ENCODE peak calls at places on chromosomes 1 and 21, in six cellular contexts. C is lower lobe of right lung; O is fibroblast of lung; Z is effector memory CD4-positive, alpha-beta T cell; D is colonic mucosa; U is heart right ventricle. N is an unnamed sample.

GRCh38 chr1:39896909-39897685 is 4.6 kb downstream of the MYCL start:
- DNase-seq in C (no peak), O (peak; percentile 42), Z (no peak), D (no peak), U (no peak), N (peak; percentile 22)

GRCh38 chr1:147514233-147514632 is 27.1 kb upstream of the BCL9 start:
- DNase-seq in C (no peak), O (no peak), Z (no peak), D (no peak), U (no peak), N (no peak)

GRCh38 chr1:44924835-44925464 is 61.4 kb downstream of the EIF2B3 start:
- DNase-seq in C (no peak), O (peak; percentile 94), Z (no peak), D (no peak), U (no peak), N (peak; percentile 44)

GRCh38 chr1:7220007-7220406 is 434.8 kb downstream of the CAMTA1 start:
- DNase-seq in C (no peak), O (peak; percentile 4), Z (no peak), D (no peak), U (no peak), N (no peak)

GRCh38 chr21:36661511-36662309 is 37.2 kb upstream of the SIM2 start:
- DNase-seq in C (no peak), O (peak; percentile 54), Z (no peak), D (peak; percentile 41), U (no peak), N (peak; percentile 57)

GRCh38 chr1:56437959-56438358 is 141.4 kb downstream of the PLPP3 start:
- DNase-seq in C (no peak), O (peak; percentile 24), Z (no peak), D (no peak), U (no peak), N (peak; percentile 55)

GRCh38 chr1:66275601-66276023 is 258.3 kb upstream of the SGIP1 start:
- DNase-seq in C (no peak), O (no peak), Z (no peak), D (no peak), U (no peak), N (no peak)

GRCh38 chr21:43322805-43323204 is 104.1 kb downstream of the SIK1 start:
- DNase-seq in C (no peak), O (no peak), Z (no peak), D (no peak), U (peak; percentile 12), N (no peak)

GRCh38 chr1:112477550-112477949 is 31.2 kb upstream of the WNT2B start:
- DNase-seq in C (no peak), O (no peak), Z (no peak), D (no peak), U (no peak), N (no peak)

GRCh38 chr1:101280049-101280448 is 43.2 kb downstream of the S1PR1 start:
- DNase-seq in C (no peak), O (no peak), Z (no peak), D (no peak), U (no peak), N (no peak)

GRCh38 chr1:230686747-230687146 is 27.2 kb downstream of the AGT start:
- DNase-seq in C (no peak), O (no peak), Z (no peak), D (no peak), U (no peak), N (no peak)
- H3K36me3 ChIP-seq in C (peaks cover 96% of the 10 kb centered on the region), O (peaks cover 2% of the 10 kb centered on the region), Z (peaks cover 88% of the 10 kb centered on the region), D (peaks cover 27% of the 10 kb centered on the region), U (peaks cover 90% of the 10 kb centered on the region), N (peaks cover 76% of the 10 kb centered on the region)

DNA sequence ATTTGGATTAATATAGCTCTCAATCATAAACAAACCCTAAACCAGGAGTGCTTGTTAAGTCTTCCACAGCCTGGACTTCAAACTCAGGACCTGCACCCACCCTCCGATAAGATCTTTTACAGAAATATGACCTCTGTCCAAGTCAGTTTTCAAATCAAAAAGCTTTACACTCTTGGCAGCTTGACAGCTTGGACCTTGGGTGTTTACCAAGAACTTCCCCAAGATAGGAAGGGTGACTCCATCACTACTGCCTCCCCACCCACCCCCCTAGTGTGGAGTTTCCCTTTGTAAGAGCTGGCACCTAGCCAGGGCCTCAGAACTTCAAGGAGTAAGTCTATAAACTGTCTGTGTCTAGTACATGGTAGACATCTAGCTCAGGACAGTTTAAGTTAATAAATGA is 9.6 kb downstream of the BCAR3 start:
- DNase-seq in C (peak; percentile 73), O (peak; percentile 95), Z (no peak), D (peak; percentile 93), U (peak; percentile 61), N (peak; percentile 71)
- H3K4me3 ChIP-seq in C (no peak overlapping the region), O (no peak overlapping the region), Z (no peak overlapping the region), D (no peak overlapping the region), U (no peak overlapping the region), N (no peak overlapping the region)

GRCh38 chr1:116397728-116398127 is 24.7 kb downstream of the ATP1A1 start:
- DNase-seq in C (no peak), O (no peak), Z (no peak), D (no peak), U (no peak), N (no peak)
- H3K36me3 ChIP-seq in C (peaks cover 100% of the 10 kb centered on the region), O (peaks cover 27% of the 10 kb centered on the region), Z (peaks cover 98% of the 10 kb centered on the region), D (peaks cover 61% of the 10 kb centered on the region), U (peaks cover 100% of the 10 kb centered on the region), N (peaks cover 97% of the 10 kb centered on the region)

GRCh38 chr1:26200413-26200812 is 10.0 kb downstream of the CATSPER4 start:
- DNase-seq in C (no peak), O (no peak), Z (no peak), D (no peak), U (no peak), N (no peak)
- H3K4me3 ChIP-seq in C (no peak overlapping the region), O (no peak overlapping the region), Z (no peak overlapping the region), D (no peak overlapping the region), U (no peak overlapping the region), N (no peak overlapping the region)

GRCh38 chr1:54265661-54266060 is 65.7 kb downstream of the MRPL37 start:
- DNase-seq in C (no peak), O (no peak), Z (no peak), D (no peak), U (no peak), N (no peak)

GRCh38 chr1:54266195-54266594 is 66.2 kb downstream of the MRPL37 start:
- DNase-seq in C (no peak), O (no peak), Z (no peak), D (no peak), U (no peak), N (no peak)

GRCh38 chr1:54268714-54269297 is 68.8 kb downstream of the MRPL37 start:
- DNase-seq in C (no peak), O (no peak), Z (no peak), D (no peak), U (no peak), N (no peak)

GRCh38 chr1:54270543-54270942 is 70.6 kb downstream of the MRPL37 start:
- DNase-seq in C (no peak), O (no peak), Z (no peak), D (no peak), U (no peak), N (no peak)

GRCh38 chr1:54267815-54268551 is 68.0 kb downstream of the MRPL37 start:
- DNase-seq in C (no peak), O (no peak), Z (no peak), D (no peak), U (no peak), N (no peak)
- H3K36me3 ChIP-seq in C (no peaks in the 10 kb centered on the region), O (no peaks in the 10 kb centered on the region), Z (peaks cover 7% of the 10 kb centered on the region), D (no peaks in the 10 kb centered on the region), U (no peaks in the 10 kb centered on the region), N (no peaks in the 10 kb centered on the region)

GRCh38 chr1:78145105-78145580 is 99.4 kb downstream of the GIPC2 start:
- DNase-seq in C (peak; percentile 47), O (peak; percentile 86), Z (peak; percentile 6), D (peak; percentile 69), U (peak; percentile 14), N (peak; percentile 54)

GRCh38 chr1:78141522-78142231 is 95.9 kb downstream of the GIPC2 start:
- DNase-seq in C (no peak), O (no peak), Z (no peak), D (peak; percentile 33), U (no peak), N (no peak)

GRCh38 chr1:78142731-78143130 is 97.0 kb downstream of the GIPC2 start:
- DNase-seq in C (no peak), O (no peak), Z (no peak), D (no peak), U (no peak), N (no peak)

GRCh38 chr1:78143673-78144072 is 97.9 kb downstream of the GIPC2 start:
- DNase-seq in C (no peak), O (no peak), Z (no peak), D (no peak), U (no peak), N (no peak)

DNA sequence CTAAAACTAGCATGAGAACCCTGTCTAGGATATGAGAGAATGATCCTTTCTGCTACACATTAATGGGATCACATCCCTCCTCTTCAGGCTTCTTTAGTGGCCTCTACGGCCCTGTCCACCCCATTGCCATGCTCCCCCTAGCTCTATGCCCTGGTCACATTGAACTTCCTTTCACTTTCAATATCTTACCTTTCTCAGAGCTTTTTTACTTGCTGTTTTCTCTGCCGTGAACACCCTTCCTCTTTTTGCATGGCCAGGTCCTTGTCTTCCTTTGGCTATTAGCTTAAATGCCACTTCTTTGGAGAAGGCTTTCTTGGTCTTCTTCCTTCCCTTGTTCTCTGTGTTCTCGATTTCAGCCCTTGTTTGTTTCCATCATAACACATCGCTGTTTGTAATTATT is 97.4 kb downstream of the GIPC2 start:
- DNase-seq in C (no peak), O (no peak), Z (no peak), D (no peak), U (no peak), N (no peak)
- H3K4me3 ChIP-seq in C (peak overlapping the region; percentile 42), O (no peak overlapping the region), Z (peak overlapping the region; percentile 41), D (no peak overlapping the region), U (no peak overlapping the region), N (no peak overlapping the region)

N was measured in MG63.